ENCODE peak calls at places on chromosome 12, in nine cellular contexts. One of them, this sample, is unnamed. For H3K36me3 and H3K9me3, the result is how much of the 10 kb centered on the place peaks cover.

GRCh38 chr12:81094718-81095360 is 17.0 kb downstream of the ACSS3 start:
- DNase-seq in tibial nerve: no peak
- DNase-seq in naive thymus-derived CD4-positive, alpha-beta T cell: no peak
- DNase-seq in mammary epithelial cell: no peak
- DNase-seq in pancreas: no peak
- DNase-seq in lower lobe of right lung: no peak
- DNase-seq in fibroblast of lung: no peak
- DNase-seq in HepG2: no peak
- DNase-seq in CD8-positive, alpha-beta T cell: no peak
- DNase-seq in this sample: no peak

GRCh38 chr12:95733156-95733825 is 57.3 kb downstream of the NTN4 start:
- DNase-seq in tibial nerve: no peak
- DNase-seq in naive thymus-derived CD4-positive, alpha-beta T cell: no peak
- DNase-seq in mammary epithelial cell: peak
- DNase-seq in pancreas: no peak
- DNase-seq in lower lobe of right lung: no peak
- DNase-seq in fibroblast of lung: peak
- DNase-seq in HepG2: no peak
- DNase-seq in CD8-positive, alpha-beta T cell: no peak
- DNase-seq in this sample: peak

GRCh38 chr12:99059824-99060526 is 414.9 kb downstream of the APAF1 start:
- DNase-seq in tibial nerve: peak
- DNase-seq in naive thymus-derived CD4-positive, alpha-beta T cell: no peak
- DNase-seq in mammary epithelial cell: no peak
- DNase-seq in pancreas: peak
- DNase-seq in lower lobe of right lung: no peak
- DNase-seq in fibroblast of lung: peak
- DNase-seq in HepG2: no peak
- DNase-seq in CD8-positive, alpha-beta T cell: no peak
- DNase-seq in this sample: peak

GRCh38 chr12:11622774-11623375 is 26.6 kb upstream of the ETV6 start:
- DNase-seq in tibial nerve: no peak
- DNase-seq in naive thymus-derived CD4-positive, alpha-beta T cell: no peak
- DNase-seq in mammary epithelial cell: no peak
- DNase-seq in pancreas: no peak
- DNase-seq in lower lobe of right lung: no peak
- DNase-seq in fibroblast of lung: no peak
- DNase-seq in HepG2: no peak
- DNase-seq in CD8-positive, alpha-beta T cell: no peak
- DNase-seq in this sample: no peak

GRCh38 chr12:23906329-23906728 is 43.1 kb downstream of the SOX5 start:
- DNase-seq in tibial nerve: peak
- DNase-seq in naive thymus-derived CD4-positive, alpha-beta T cell: no peak
- DNase-seq in mammary epithelial cell: peak
- DNase-seq in pancreas: no peak
- DNase-seq in lower lobe of right lung: no peak
- DNase-seq in fibroblast of lung: peak
- DNase-seq in HepG2: peak
- DNase-seq in CD8-positive, alpha-beta T cell: no peak
- DNase-seq in this sample: no peak

GRCh38 chr12:123293178-123293760 is 21.6 kb upstream of the CDK2AP1 start:
- DNase-seq in tibial nerve: no peak
- DNase-seq in naive thymus-derived CD4-positive, alpha-beta T cell: no peak
- DNase-seq in mammary epithelial cell: no peak
- DNase-seq in pancreas: no peak
- DNase-seq in lower lobe of right lung: no peak
- DNase-seq in fibroblast of lung: no peak
- DNase-seq in HepG2: peak
- DNase-seq in CD8-positive, alpha-beta T cell: no peak
- DNase-seq in this sample: no peak

GRCh38 chr12:29702972-29703371 is 80.8 kb downstream of the TMTC1 start:
- DNase-seq in tibial nerve: no peak
- DNase-seq in naive thymus-derived CD4-positive, alpha-beta T cell: no peak
- DNase-seq in mammary epithelial cell: no peak
- DNase-seq in pancreas: no peak
- DNase-seq in lower lobe of right lung: no peak
- DNase-seq in fibroblast of lung: no peak
- DNase-seq in HepG2: no peak
- DNase-seq in CD8-positive, alpha-beta T cell: no peak
- DNase-seq in this sample: no peak

GRCh38 chr12:51222461-51222860 is 4.6 kb upstream of the POU6F1 start:
- DNase-seq in tibial nerve: no peak
- DNase-seq in naive thymus-derived CD4-positive, alpha-beta T cell: no peak
- DNase-seq in mammary epithelial cell: no peak
- DNase-seq in pancreas: no peak
- DNase-seq in lower lobe of right lung: no peak
- DNase-seq in fibroblast of lung: no peak
- DNase-seq in HepG2: no peak
- DNase-seq in CD8-positive, alpha-beta T cell: no peak
- DNase-seq in this sample: no peak

GRCh38 chr12:68958337-68958736 is 25.4 kb upstream of the CPM start:
- DNase-seq in tibial nerve: no peak
- DNase-seq in naive thymus-derived CD4-positive, alpha-beta T cell: no peak
- DNase-seq in mammary epithelial cell: no peak
- DNase-seq in pancreas: no peak
- DNase-seq in lower lobe of right lung: no peak
- DNase-seq in fibroblast of lung: no peak
- DNase-seq in HepG2: no peak
- DNase-seq in CD8-positive, alpha-beta T cell: no peak
- DNase-seq in this sample: no peak

GRCh38 chr12:124006582-124007170 is 33.7 kb downstream of the ZNF664 start:
- DNase-seq in tibial nerve: no peak
- DNase-seq in naive thymus-derived CD4-positive, alpha-beta T cell: peak
- DNase-seq in mammary epithelial cell: no peak
- DNase-seq in pancreas: no peak
- DNase-seq in lower lobe of right lung: no peak
- DNase-seq in fibroblast of lung: no peak
- DNase-seq in HepG2: no peak
- DNase-seq in CD8-positive, alpha-beta T cell: no peak
- DNase-seq in this sample: no peak

GRCh38 chr12:7207866-7208612 is 18.6 kb downstream of the PEX5 start:
- DNase-seq in tibial nerve: no peak
- DNase-seq in naive thymus-derived CD4-positive, alpha-beta T cell: no peak
- DNase-seq in mammary epithelial cell: no peak
- DNase-seq in pancreas: no peak
- DNase-seq in lower lobe of right lung: no peak
- DNase-seq in fibroblast of lung: no peak
- DNase-seq in HepG2: no peak
- DNase-seq in CD8-positive, alpha-beta T cell: no peak
- DNase-seq in this sample: no peak

GRCh38 chr12:10365716-10366433 is 24.0 kb downstream of the KLRK1 start:
- DNase-seq in tibial nerve: no peak
- DNase-seq in naive thymus-derived CD4-positive, alpha-beta T cell: no peak
- DNase-seq in mammary epithelial cell: peak
- DNase-seq in pancreas: no peak
- DNase-seq in lower lobe of right lung: no peak
- DNase-seq in fibroblast of lung: peak
- DNase-seq in HepG2: no peak
- DNase-seq in CD8-positive, alpha-beta T cell: no peak
- DNase-seq in this sample: no peak

GRCh38 chr12:59164991-59165718 is 244.9 kb upstream of the LRIG3 start:
- DNase-seq in tibial nerve: no peak
- DNase-seq in naive thymus-derived CD4-positive, alpha-beta T cell: no peak
- DNase-seq in mammary epithelial cell: peak
- DNase-seq in pancreas: no peak
- DNase-seq in lower lobe of right lung: no peak
- DNase-seq in fibroblast of lung: peak
- DNase-seq in HepG2: peak
- DNase-seq in CD8-positive, alpha-beta T cell: no peak
- DNase-seq in this sample: no peak

GRCh38 chr12:121505513-121505912 is 75.3 kb downstream of the KDM2B start:
- DNase-seq in tibial nerve: no peak
- DNase-seq in naive thymus-derived CD4-positive, alpha-beta T cell: no peak
- DNase-seq in mammary epithelial cell: no peak
- DNase-seq in pancreas: no peak
- DNase-seq in lower lobe of right lung: no peak
- DNase-seq in fibroblast of lung: peak
- DNase-seq in HepG2: no peak
- DNase-seq in CD8-positive, alpha-beta T cell: no peak
- DNase-seq in this sample: peak

GRCh38 chr12:124683330-124683662 is 115.9 kb upstream of the NCOR2 start:
- DNase-seq in tibial nerve: no peak
- DNase-seq in naive thymus-derived CD4-positive, alpha-beta T cell: no peak
- DNase-seq in mammary epithelial cell: peak
- DNase-seq in pancreas: no peak
- DNase-seq in lower lobe of right lung: peak
- DNase-seq in fibroblast of lung: peak
- DNase-seq in HepG2: peak
- DNase-seq in CD8-positive, alpha-beta T cell: no peak
- DNase-seq in this sample: peak

GRCh38 chr12:57166971-57167371 is 19.6 kb upstream of the LRP1-AS start:
- DNase-seq in tibial nerve: no peak
- DNase-seq in naive thymus-derived CD4-positive, alpha-beta T cell: no peak
- DNase-seq in mammary epithelial cell: peak
- DNase-seq in pancreas: no peak
- DNase-seq in lower lobe of right lung: no peak
- DNase-seq in fibroblast of lung: peak
- DNase-seq in HepG2: no peak
- DNase-seq in CD8-positive, alpha-beta T cell: no peak
- DNase-seq in this sample: peak
- H3K36me3 ChIP-seq in tibial nerve: half or more
- H3K36me3 ChIP-seq in naive thymus-derived CD4-positive, alpha-beta T cell: under half
- H3K36me3 ChIP-seq in mammary epithelial cell: under half
- H3K36me3 ChIP-seq in pancreas: under half
- H3K36me3 ChIP-seq in lower lobe of right lung: half or more
- H3K36me3 ChIP-seq in fibroblast of lung: half or more
- H3K36me3 ChIP-seq in HepG2: half or more
- H3K36me3 ChIP-seq in CD8-positive, alpha-beta T cell: under half
- H3K36me3 ChIP-seq in this sample: half or more

DNA sequence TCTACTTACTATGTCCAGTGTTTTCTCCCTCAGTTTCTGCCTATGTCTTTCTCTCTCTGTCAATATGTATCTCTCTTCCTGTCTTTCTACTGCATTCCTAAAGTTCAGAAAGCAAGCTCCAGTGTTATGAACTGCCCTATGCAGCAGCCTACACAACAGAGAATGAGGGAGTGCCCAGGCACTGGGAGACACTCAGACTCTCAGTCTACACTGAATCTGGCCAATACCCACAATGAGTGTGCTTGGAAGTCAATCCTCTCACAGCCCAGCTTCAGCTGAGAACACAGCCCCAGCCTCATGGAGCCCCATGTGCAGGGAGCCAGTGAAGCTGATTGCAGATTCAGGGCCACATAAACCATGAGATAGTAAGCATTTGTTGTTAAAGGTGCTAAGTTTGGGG is 128.7 kb downstream of the ALG10 start:
- DNase-seq in tibial nerve: no peak
- DNase-seq in naive thymus-derived CD4-positive, alpha-beta T cell: no peak
- DNase-seq in mammary epithelial cell: no peak
- DNase-seq in pancreas: no peak
- DNase-seq in lower lobe of right lung: no peak
- DNase-seq in fibroblast of lung: no peak
- DNase-seq in HepG2: no peak
- DNase-seq in CD8-positive, alpha-beta T cell: no peak
- DNase-seq in this sample: no peak
- H3K9me3 ChIP-seq in tibial nerve: under half
- H3K9me3 ChIP-seq in naive thymus-derived CD4-positive, alpha-beta T cell: under half
- H3K9me3 ChIP-seq in mammary epithelial cell: under half
- H3K9me3 ChIP-seq in pancreas: under half
- H3K9me3 ChIP-seq in lower lobe of right lung: under half
- H3K9me3 ChIP-seq in fibroblast of lung: under half
- H3K9me3 ChIP-seq in HepG2: under half
- H3K9me3 ChIP-seq in CD8-positive, alpha-beta T cell: under half
- H3K9me3 ChIP-seq in this sample: under half

GRCh38 chr12:113289361-113289760 is 45.5 kb downstream of the SLC8B1 start:
- DNase-seq in tibial nerve: no peak
- DNase-seq in naive thymus-derived CD4-positive, alpha-beta T cell: no peak
- DNase-seq in mammary epithelial cell: no peak
- DNase-seq in pancreas: no peak
- DNase-seq in lower lobe of right lung: no peak
- DNase-seq in fibroblast of lung: no peak
- DNase-seq in HepG2: no peak
- DNase-seq in CD8-positive, alpha-beta T cell: no peak
- DNase-seq in this sample: no peak

GRCh38 chr12:113285679-113286645 is 48.9 kb downstream of the SLC8B1 start:
- DNase-seq in tibial nerve: no peak
- DNase-seq in naive thymus-derived CD4-positive, alpha-beta T cell: no peak
- DNase-seq in mammary epithelial cell: no peak
- DNase-seq in pancreas: no peak
- DNase-seq in lower lobe of right lung: no peak
- DNase-seq in fibroblast of lung: no peak
- DNase-seq in HepG2: no peak
- DNase-seq in CD8-positive, alpha-beta T cell: no peak
- DNase-seq in this sample: no peak

GRCh38 chr12:113287146-113287898 is 47.6 kb downstream of the SLC8B1 start:
- DNase-seq in tibial nerve: no peak
- DNase-seq in naive thymus-derived CD4-positive, alpha-beta T cell: no peak
- DNase-seq in mammary epithelial cell: no peak
- DNase-seq in pancreas: no peak
- DNase-seq in lower lobe of right lung: no peak
- DNase-seq in fibroblast of lung: no peak
- DNase-seq in HepG2: no peak
- DNase-seq in CD8-positive, alpha-beta T cell: no peak
- DNase-seq in this sample: no peak

GRCh38 chr12:113286712-113287111 is 48.2 kb downstream of the SLC8B1 start:
- DNase-seq in tibial nerve: no peak
- DNase-seq in naive thymus-derived CD4-positive, alpha-beta T cell: no peak
- DNase-seq in mammary epithelial cell: no peak
- DNase-seq in pancreas: no peak
- DNase-seq in lower lobe of right lung: no peak
- DNase-seq in fibroblast of lung: no peak
- DNase-seq in HepG2: no peak
- DNase-seq in CD8-positive, alpha-beta T cell: no peak
- DNase-seq in this sample: no peak

DNA sequence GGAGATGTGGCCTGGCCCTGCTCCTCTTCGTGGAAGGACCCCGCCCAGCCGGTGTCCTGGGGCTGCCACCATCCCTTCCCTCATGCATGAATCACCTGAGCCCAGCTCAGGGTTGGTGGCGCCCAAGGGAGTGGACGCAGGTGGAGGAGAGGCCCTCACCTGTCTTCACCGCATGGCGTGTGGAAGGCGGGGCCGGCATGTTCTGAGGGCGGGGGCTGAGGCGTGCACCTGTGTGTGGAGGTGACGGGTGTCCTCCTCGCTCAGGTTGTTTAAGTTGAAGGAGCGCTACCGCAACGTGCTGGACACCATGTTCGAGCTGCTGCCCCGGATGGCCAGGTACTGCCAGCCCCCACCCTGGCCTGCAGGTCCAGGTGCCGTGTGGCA is 47.0 kb downstream of the SLC8B1 start:
- DNase-seq in tibial nerve: no peak
- DNase-seq in naive thymus-derived CD4-positive, alpha-beta T cell: no peak
- DNase-seq in mammary epithelial cell: no peak
- DNase-seq in pancreas: no peak
- DNase-seq in lower lobe of right lung: no peak
- DNase-seq in fibroblast of lung: no peak
- DNase-seq in HepG2: no peak
- DNase-seq in CD8-positive, alpha-beta T cell: no peak
- DNase-seq in this sample: no peak
- H3K36me3 ChIP-seq in tibial nerve: half or more
- H3K36me3 ChIP-seq in naive thymus-derived CD4-positive, alpha-beta T cell: under half
- H3K36me3 ChIP-seq in mammary epithelial cell: under half
- H3K36me3 ChIP-seq in pancreas: half or more
- H3K36me3 ChIP-seq in lower lobe of right lung: half or more
- H3K36me3 ChIP-seq in fibroblast of lung: under half
- H3K36me3 ChIP-seq in HepG2: under half
- H3K36me3 ChIP-seq in CD8-positive, alpha-beta T cell: under half
- H3K36me3 ChIP-seq in this sample: under half

DNA sequence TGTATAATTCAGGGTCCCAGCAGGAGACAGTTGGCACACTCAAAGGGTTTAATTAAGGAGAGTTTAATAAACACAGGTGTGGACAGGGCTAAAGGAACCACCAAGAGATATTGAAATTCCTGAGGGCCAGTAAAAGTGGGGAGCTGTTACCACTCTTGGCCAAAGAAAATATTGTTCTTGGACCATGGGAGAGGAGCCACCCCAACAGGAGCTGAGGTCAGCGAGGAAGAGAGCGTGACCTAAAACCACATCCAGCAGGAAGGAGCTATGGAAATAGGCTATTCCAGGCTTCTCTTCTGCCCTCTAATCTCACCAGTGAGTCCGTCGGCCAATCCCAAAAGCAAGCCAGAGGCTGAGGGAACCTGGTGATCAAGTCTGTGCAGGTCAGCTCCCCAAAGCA is 390.8 kb downstream of the MED13L start:
- DNase-seq in tibial nerve: no peak
- DNase-seq in naive thymus-derived CD4-positive, alpha-beta T cell: no peak
- DNase-seq in mammary epithelial cell: no peak
- DNase-seq in pancreas: no peak
- DNase-seq in lower lobe of right lung: no peak
- DNase-seq in fibroblast of lung: no peak
- DNase-seq in HepG2: no peak
- DNase-seq in CD8-positive, alpha-beta T cell: no peak
- DNase-seq in this sample: no peak
- H3K9me3 ChIP-seq in tibial nerve: under half
- H3K9me3 ChIP-seq in naive thymus-derived CD4-positive, alpha-beta T cell: under half
- H3K9me3 ChIP-seq in mammary epithelial cell: under half
- H3K9me3 ChIP-seq in pancreas: under half
- H3K9me3 ChIP-seq in lower lobe of right lung: under half
- H3K9me3 ChIP-seq in fibroblast of lung: under half
- H3K9me3 ChIP-seq in HepG2: under half
- H3K9me3 ChIP-seq in CD8-positive, alpha-beta T cell: under half
- H3K9me3 ChIP-seq in this sample: under half